ENCODE peak calls at places on chromosomes 12 and 14, in four cellular contexts. One of them, this sample, is unnamed.

GRCh38 chr14:73173092-73173735 is 36.9 kb downstream of the PSEN1 start:
- DNase-seq in lower lobe of right lung: no peak
- DNase-seq in cardiac fibroblast: peak
- DNase-seq in lower leg skin: no peak
- DNase-seq in this sample: no peak

GRCh38 chr14:91363776-91364523 is 53.7 kb downstream of the CCDC88C start:
- DNase-seq in cardiac fibroblast: no peak
- DNase-seq in lower lobe of right lung: peak
- DNase-seq in lower leg skin: no peak
- DNase-seq in this sample: no peak

GRCh38 chr12:53005215-53005985 is 856 bp upstream of the EIF4B start:
- DNase-seq in cardiac fibroblast: peak
- DNase-seq in lower lobe of right lung: peak
- DNase-seq in lower leg skin: peak
- DNase-seq in this sample: no peak

GRCh38 chr12:100187068-100187467 is 13.5 kb upstream of the ACTR6 start:
- DNase-seq in cardiac fibroblast: no peak
- DNase-seq in lower lobe of right lung: no peak
- DNase-seq in lower leg skin: no peak
- DNase-seq in this sample: no peak

GRCh38 chr12:113128802-113129663 is 6.5 kb downstream of the RASAL1 start:
- DNase-seq in cardiac fibroblast: no peak
- DNase-seq in lower lobe of right lung: peak
- DNase-seq in lower leg skin: no peak
- DNase-seq in this sample: no peak

GRCh38 chr12:30880061-30880460 is 46.5 kb upstream of the TSPAN11 start:
- DNase-seq in lower lobe of right lung: no peak
- DNase-seq in cardiac fibroblast: no peak
- DNase-seq in lower leg skin: no peak
- DNase-seq in this sample: no peak

GRCh38 chr12:87280356-87280755 is 748.8 kb downstream of the C12orf50 start:
- DNase-seq in lower leg skin: no peak
- DNase-seq in cardiac fibroblast: no peak
- DNase-seq in lower lobe of right lung: no peak
- DNase-seq in this sample: no peak

GRCh38 chr14:51869426-51870113 is 9.2 kb downstream of the GNG2 start:
- DNase-seq in cardiac fibroblast: no peak
- DNase-seq in lower leg skin: no peak
- DNase-seq in lower lobe of right lung: no peak
- DNase-seq in this sample: no peak

GRCh38 chr14:97412933-97413574 is 615.9 kb downstream of the VRK1 start:
- DNase-seq in cardiac fibroblast: no peak
- DNase-seq in lower lobe of right lung: no peak
- DNase-seq in lower leg skin: no peak
- DNase-seq in this sample: no peak

GRCh38 chr12:52517888-52518287 is 2.3 kb downstream of the KRT5 start:
- DNase-seq in lower lobe of right lung: no peak
- DNase-seq in lower leg skin: peak
- DNase-seq in cardiac fibroblast: no peak
- DNase-seq in this sample: no peak

GRCh38 chr14:60094306-60094897 is 2.7 kb downstream of the PCNX4 start:
- DNase-seq in cardiac fibroblast: peak
- DNase-seq in lower leg skin: no peak
- DNase-seq in lower lobe of right lung: no peak
- DNase-seq in this sample: no peak

GRCh38 chr14:25259470-25259869 is 209.5 kb upstream of the STXBP6 start:
- DNase-seq in lower leg skin: no peak
- DNase-seq in cardiac fibroblast: no peak
- DNase-seq in lower lobe of right lung: no peak
- DNase-seq in this sample: no peak

GRCh38 chr14:75278422-75279152 is at the start of gene FOS:
- DNase-seq in lower leg skin: peak
- DNase-seq in lower lobe of right lung: peak
- DNase-seq in cardiac fibroblast: peak
- DNase-seq in this sample: peak

GRCh38 chr12:78101946-78102635 is 271.4 kb downstream of the NAV3 start:
- DNase-seq in lower lobe of right lung: no peak
- DNase-seq in lower leg skin: no peak
- DNase-seq in cardiac fibroblast: no peak
- DNase-seq in this sample: no peak

GRCh38 chr12:131242741-131243496 is 289.2 kb downstream of the ADGRD1 start:
- DNase-seq in lower lobe of right lung: no peak
- DNase-seq in cardiac fibroblast: no peak
- DNase-seq in lower leg skin: no peak
- DNase-seq in this sample: no peak

GRCh38 chr12:77485961-77486579 is 344.6 kb upstream of the NAV3 start:
- DNase-seq in lower lobe of right lung: no peak
- DNase-seq in cardiac fibroblast: no peak
- DNase-seq in lower leg skin: no peak
- DNase-seq in this sample: no peak

GRCh38 chr14:67513631-67514108 is 19.4 kb upstream of the PLEKHH1 start:
- DNase-seq in cardiac fibroblast: no peak
- DNase-seq in lower lobe of right lung: no peak
- DNase-seq in lower leg skin: no peak
- DNase-seq in this sample: no peak

GRCh38 chr12:7403466-7403865 is 40.5 kb downstream of the CD163L1 start:
- DNase-seq in cardiac fibroblast: no peak
- DNase-seq in lower lobe of right lung: no peak
- DNase-seq in lower leg skin: no peak
- DNase-seq in this sample: no peak

GRCh38 chr14:50961606-50962259 is 17.4 kb upstream of the PYGL start:
- DNase-seq in lower leg skin: no peak
- DNase-seq in cardiac fibroblast: peak
- DNase-seq in lower lobe of right lung: no peak
- DNase-seq in this sample: peak

GRCh38 chr12:131067993-131068942 is 114.6 kb downstream of the ADGRD1 start:
- DNase-seq in cardiac fibroblast: no peak
- DNase-seq in lower leg skin: no peak
- DNase-seq in lower lobe of right lung: no peak
- DNase-seq in this sample: no peak

GRCh38 chr12:63164911-63165310 is 13.9 kb upstream of the AVPR1A start:
- DNase-seq in lower lobe of right lung: no peak
- DNase-seq in lower leg skin: no peak
- DNase-seq in cardiac fibroblast: no peak
- DNase-seq in this sample: no peak

GRCh38 chr14:61326847-61327246 is 5.5 kb downstream of the PRKCH start:
- DNase-seq in cardiac fibroblast: peak
- DNase-seq in lower lobe of right lung: peak
- DNase-seq in lower leg skin: peak
- DNase-seq in this sample: peak

GRCh38 chr14:92143309-92143708 is 21.5 kb downstream of the CPSF2 start:
- DNase-seq in lower leg skin: no peak
- DNase-seq in lower lobe of right lung: no peak
- DNase-seq in cardiac fibroblast: no peak
- DNase-seq in this sample: no peak

GRCh38 chr12:103997277-103997900 is 31.7 kb downstream of the TDG start:
- DNase-seq in lower lobe of right lung: no peak
- DNase-seq in lower leg skin: no peak
- DNase-seq in cardiac fibroblast: peak
- DNase-seq in this sample: no peak
- H3K4me3 ChIP-seq in lower lobe of right lung: no peak
- H3K4me3 ChIP-seq in lower leg skin: no peak
- H3K4me3 ChIP-seq in cardiac fibroblast: no peak
- H3K4me3 ChIP-seq in this sample: no peak

GRCh38 chr12:108700833-108701450 is 30.4 kb downstream of the CORO1C start:
- DNase-seq in lower lobe of right lung: no peak
- DNase-seq in cardiac fibroblast: no peak
- DNase-seq in lower leg skin: no peak
- DNase-seq in this sample: no peak

GRCh38 chr12:108702534-108702933 is 28.8 kb downstream of the CORO1C start:
- DNase-seq in lower lobe of right lung: no peak
- DNase-seq in lower leg skin: no peak
- DNase-seq in cardiac fibroblast: no peak
- DNase-seq in this sample: no peak

GRCh38 chr12:108699955-108700563 is 31.3 kb downstream of the CORO1C start:
- DNase-seq in cardiac fibroblast: peak
- DNase-seq in lower lobe of right lung: no peak
- DNase-seq in lower leg skin: no peak
- DNase-seq in this sample: no peak

GRCh38 chr12:108704527-108704926 is 26.8 kb downstream of the CORO1C start:
- DNase-seq in lower leg skin: no peak
- DNase-seq in lower lobe of right lung: no peak
- DNase-seq in cardiac fibroblast: no peak
- DNase-seq in this sample: no peak

DNA sequence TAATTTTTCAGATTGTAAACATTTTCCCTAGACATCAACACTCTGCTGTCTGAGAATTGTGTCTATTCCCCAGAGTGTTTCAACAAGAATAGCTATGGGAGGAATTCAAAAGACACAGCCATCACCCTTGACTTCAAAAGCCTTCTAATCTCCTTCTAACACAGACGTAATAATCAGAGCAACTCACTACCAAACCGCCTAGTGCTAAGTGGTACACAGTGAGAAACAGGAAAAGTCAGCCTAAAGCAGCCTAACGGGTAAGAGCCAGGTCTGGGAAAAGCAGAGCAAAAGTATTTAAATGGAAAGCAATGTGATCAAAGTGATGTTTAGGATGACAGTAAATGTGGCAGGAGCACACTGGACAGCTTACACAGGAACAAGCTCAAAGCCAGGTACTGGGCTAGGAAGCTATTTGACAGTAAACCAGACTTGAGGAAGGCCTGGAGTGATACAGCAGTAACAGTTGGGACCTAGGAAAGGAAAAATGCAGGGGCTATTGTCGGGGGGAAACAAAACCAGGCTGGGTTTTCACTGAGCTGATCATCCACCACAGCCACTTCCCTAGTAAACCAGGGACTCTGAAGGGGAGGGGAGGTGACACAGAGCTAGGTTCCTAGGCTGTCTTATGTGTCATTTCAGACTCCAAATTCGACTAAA is 29.4 kb downstream of the CORO1C start:
- DNase-seq in cardiac fibroblast: peak
- DNase-seq in lower leg skin: no peak
- DNase-seq in lower lobe of right lung: no peak
- DNase-seq in this sample: no peak
- H3K4me3 ChIP-seq in cardiac fibroblast: no peak
- H3K4me3 ChIP-seq in lower leg skin: no peak
- H3K4me3 ChIP-seq in lower lobe of right lung: no peak
- H3K4me3 ChIP-seq in this sample: no peak

DNA sequence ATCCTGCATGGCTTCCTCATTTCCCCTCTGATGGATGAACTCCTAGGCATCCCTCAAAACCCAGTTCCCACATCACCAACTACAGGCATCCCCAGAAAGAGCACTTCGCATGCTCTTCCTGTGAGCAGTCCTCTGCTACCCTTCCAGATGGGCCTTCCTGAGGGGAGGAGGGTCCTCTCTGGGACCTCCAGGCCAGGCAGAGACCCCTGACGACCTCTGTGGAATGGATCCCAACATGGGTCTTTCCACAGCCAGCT is 1.9 kb downstream of the AKT1 start:
- DNase-seq in lower lobe of right lung: no peak
- DNase-seq in cardiac fibroblast: no peak
- DNase-seq in lower leg skin: no peak
- DNase-seq in this sample: no peak
- H3K4me3 ChIP-seq in lower lobe of right lung: peak
- H3K4me3 ChIP-seq in cardiac fibroblast: peak
- H3K4me3 ChIP-seq in lower leg skin: no peak
- H3K4me3 ChIP-seq in this sample: peak

GRCh38 chr12:10361084-10361483 is 28.8 kb downstream of the KLRK1 start:
- DNase-seq in lower leg skin: peak
- DNase-seq in lower lobe of right lung: no peak
- DNase-seq in cardiac fibroblast: peak
- DNase-seq in this sample: no peak
- H3K4me3 ChIP-seq in lower leg skin: no peak
- H3K4me3 ChIP-seq in lower lobe of right lung: no peak
- H3K4me3 ChIP-seq in cardiac fibroblast: no peak
- H3K4me3 ChIP-seq in this sample: no peak

GRCh38 chr14:103528158-103528511 is 861 bp upstream of the TRMT61A start:
- DNase-seq in lower lobe of right lung: no peak
- DNase-seq in cardiac fibroblast: peak
- DNase-seq in lower leg skin: no peak
- DNase-seq in this sample: no peak

GRCh38 chr14:103526914-103527248 is 2.1 kb upstream of the TRMT61A start:
- DNase-seq in lower leg skin: no peak
- DNase-seq in cardiac fibroblast: no peak
- DNase-seq in lower lobe of right lung: no peak
- DNase-seq in this sample: no peak

GRCh38 chr14:103528512-103529382 is at the start of gene TRMT61A:
- DNase-seq in lower leg skin: peak
- DNase-seq in cardiac fibroblast: peak
- DNase-seq in lower lobe of right lung: peak
- DNase-seq in this sample: peak

GRCh38 chr14:103526247-103526913 is 2.6 kb upstream of the TRMT61A start:
- DNase-seq in lower lobe of right lung: no peak
- DNase-seq in cardiac fibroblast: no peak
- DNase-seq in lower leg skin: no peak
- DNase-seq in this sample: no peak

GRCh38 chr14:103527408-103528157 is 1.4 kb upstream of the TRMT61A start:
- DNase-seq in lower leg skin: no peak
- DNase-seq in lower lobe of right lung: no peak
- DNase-seq in cardiac fibroblast: no peak
- DNase-seq in this sample: no peak
- H3K4me3 ChIP-seq in lower leg skin: no peak
- H3K4me3 ChIP-seq in lower lobe of right lung: peak
- H3K4me3 ChIP-seq in cardiac fibroblast: peak
- H3K4me3 ChIP-seq in this sample: peak

DNA sequence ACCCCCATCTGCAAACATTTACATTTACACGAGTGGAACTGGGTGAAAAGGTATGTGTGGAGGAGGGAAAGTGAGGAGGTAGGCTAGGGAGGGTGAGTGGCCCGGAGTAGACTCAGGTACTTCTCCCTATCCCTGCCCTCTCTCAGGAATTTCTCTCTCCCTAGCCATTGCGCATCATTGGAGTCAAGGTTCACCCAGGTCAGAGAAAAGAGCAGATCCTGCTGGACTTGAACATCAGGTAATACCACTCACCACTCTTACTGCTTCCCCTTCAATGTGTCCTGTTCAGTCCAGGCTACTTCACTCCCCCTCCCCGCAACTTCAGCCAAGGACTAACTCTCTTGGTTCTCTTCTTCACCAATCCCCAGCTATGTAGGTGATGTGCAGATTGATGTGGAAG is 2.8 kb downstream of the ESYT1 start:
- DNase-seq in lower leg skin: no peak
- DNase-seq in lower lobe of right lung: no peak
- DNase-seq in cardiac fibroblast: no peak
- DNase-seq in this sample: no peak
- H3K4me3 ChIP-seq in lower leg skin: no peak
- H3K4me3 ChIP-seq in lower lobe of right lung: no peak
- H3K4me3 ChIP-seq in cardiac fibroblast: no peak
- H3K4me3 ChIP-seq in this sample: no peak

DNA sequence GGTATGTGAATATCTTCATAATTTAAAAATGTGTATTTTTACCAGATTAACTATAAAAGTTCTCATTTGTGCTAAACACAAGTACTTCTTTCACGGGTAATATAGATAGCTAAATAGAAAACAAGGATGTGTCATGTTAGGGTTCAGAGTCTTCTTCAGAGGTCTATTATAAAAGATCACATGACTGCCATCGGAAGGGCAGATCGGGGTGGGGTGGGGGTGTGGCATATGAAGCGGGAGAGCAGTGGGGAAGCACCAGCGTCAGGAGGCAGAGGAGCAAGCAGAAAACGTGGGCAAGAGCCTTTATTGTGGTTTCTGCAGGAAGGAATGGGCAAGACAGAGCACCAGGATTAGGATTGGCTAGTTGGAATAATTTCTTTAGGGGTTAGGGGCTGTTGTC is 63.7 kb upstream of the DNM1L start:
- DNase-seq in lower leg skin: no peak
- DNase-seq in cardiac fibroblast: no peak
- DNase-seq in lower lobe of right lung: no peak
- DNase-seq in this sample: no peak
- H3K4me3 ChIP-seq in lower leg skin: no peak
- H3K4me3 ChIP-seq in cardiac fibroblast: no peak
- H3K4me3 ChIP-seq in lower lobe of right lung: no peak
- H3K4me3 ChIP-seq in this sample: no peak